ENCODE peak calls at places on chromosomes 12 and 14, in five cellular contexts. One of them, this sample, is unnamed.

GRCh38 chr12:106345739-106346138 is 11.8 kb upstream of the POLR3B start:
- DNase-seq in HepG2: peak; percentile 77
- DNase-seq in SK-N-SH: peak; percentile 25
- DNase-seq in K562: peak; percentile 27
- DNase-seq in GM12878: no peak
- DNase-seq in this sample: peak; percentile 40

GRCh38 chr12:54300732-54301427 is at the start of gene NFE2:
- DNase-seq in GM12878: no peak
- DNase-seq in SK-N-SH: peak; percentile 49
- DNase-seq in K562: peak; percentile 77
- DNase-seq in HepG2: peak; percentile 58
- DNase-seq in this sample: peak; percentile 77

GRCh38 chr14:33376510-33376909 is 437.8 kb downstream of the NPAS3 start:
- DNase-seq in SK-N-SH: no peak
- DNase-seq in HepG2: no peak
- DNase-seq in K562: no peak
- DNase-seq in GM12878: no peak
- DNase-seq in this sample: no peak

GRCh38 chr12:57765698-57766463 is 997 bp downstream of the CYP27B1 start:
- DNase-seq in HepG2: no peak
- DNase-seq in GM12878: no peak
- DNase-seq in K562: no peak
- DNase-seq in SK-N-SH: peak; percentile 46
- DNase-seq in this sample: no peak

GRCh38 chr12:124131671-124132058 is 158.7 kb downstream of the ZNF664 start:
- DNase-seq in HepG2: no peak
- DNase-seq in GM12878: no peak
- DNase-seq in K562: no peak
- DNase-seq in SK-N-SH: no peak
- DNase-seq in this sample: no peak

GRCh38 chr14:68362841-68363240 is 430.0 kb downstream of the ZFP36L1 start:
- DNase-seq in HepG2: no peak
- DNase-seq in SK-N-SH: no peak
- DNase-seq in K562: no peak
- DNase-seq in GM12878: no peak
- DNase-seq in this sample: no peak

GRCh38 chr12:74538491-74539258 is 1.0 kb downstream of the ATXN7L3B start:
- DNase-seq in K562: peak; percentile 13
- DNase-seq in GM12878: no peak
- DNase-seq in HepG2: no peak
- DNase-seq in SK-N-SH: peak; percentile 11
- DNase-seq in this sample: no peak

GRCh38 chr12:104632724-104633181 is 176.0 kb downstream of the CHST11 start:
- DNase-seq in HepG2: no peak
- DNase-seq in SK-N-SH: no peak
- DNase-seq in K562: no peak
- DNase-seq in GM12878: no peak
- DNase-seq in this sample: peak; percentile 67

GRCh38 chr14:21073921-21074320 is 3.8 kb downstream of the ARHGEF40 start:
- DNase-seq in SK-N-SH: no peak
- DNase-seq in GM12878: no peak
- DNase-seq in K562: no peak
- DNase-seq in HepG2: no peak
- DNase-seq in this sample: no peak

GRCh38 chr12:19245656-19246055 is 116.1 kb downstream of the PLEKHA5 start:
- DNase-seq in K562: no peak
- DNase-seq in SK-N-SH: no peak
- DNase-seq in HepG2: no peak
- DNase-seq in GM12878: no peak
- DNase-seq in this sample: no peak

GRCh38 chr14:88934231-88934898 is 109.9 kb downstream of the TTC8 start:
- DNase-seq in HepG2: no peak
- DNase-seq in GM12878: no peak
- DNase-seq in SK-N-SH: no peak
- DNase-seq in K562: no peak
- DNase-seq in this sample: peak; percentile 49

GRCh38 chr12:72273851-72274284 is 1.7 kb downstream of the TRHDE start:
- DNase-seq in K562: no peak
- DNase-seq in HepG2: no peak
- DNase-seq in SK-N-SH: no peak
- DNase-seq in GM12878: no peak
- DNase-seq in this sample: no peak

GRCh38 chr12:42180990-42181611 is 36.4 kb upstream of the GXYLT1 start:
- DNase-seq in SK-N-SH: no peak
- DNase-seq in HepG2: peak; percentile 50
- DNase-seq in K562: no peak
- DNase-seq in GM12878: no peak
- DNase-seq in this sample: peak; percentile 22

GRCh38 chr14:61510736-61511557 is 184.4 kb upstream of the HIF1A start:
- DNase-seq in K562: no peak
- DNase-seq in GM12878: no peak
- DNase-seq in HepG2: no peak
- DNase-seq in SK-N-SH: no peak
- DNase-seq in this sample: no peak

GRCh38 chr14:35390577-35391387 is 13.8 kb downstream of the NFKBIA start:
- DNase-seq in K562: peak; percentile 67
- DNase-seq in HepG2: no peak
- DNase-seq in GM12878: no peak
- DNase-seq in SK-N-SH: no peak
- DNase-seq in this sample: no peak

GRCh38 chr14:68814376-68815287 is 21.8 kb upstream of the ZFP36L1 start:
- DNase-seq in SK-N-SH: peak; percentile 71
- DNase-seq in GM12878: peak; percentile 84
- DNase-seq in K562: peak; percentile 58
- DNase-seq in HepG2: peak; percentile 74
- DNase-seq in this sample: peak; percentile 68

GRCh38 chr14:67765192-67765834 is 51.1 kb downstream of the ZFYVE26 start:
- DNase-seq in GM12878: no peak
- DNase-seq in K562: no peak
- DNase-seq in HepG2: no peak
- DNase-seq in SK-N-SH: no peak
- DNase-seq in this sample: no peak

GRCh38 chr12:56839489-56840442 is 76.6 kb downstream of the HSD17B6 start:
- DNase-seq in GM12878: peak; percentile 2
- DNase-seq in SK-N-SH: peak; percentile 23
- DNase-seq in HepG2: peak; percentile 41
- DNase-seq in K562: peak; percentile 70
- DNase-seq in this sample: peak; percentile 9

GRCh38 chr14:31425905-31426304 is 5.6 kb upstream of the HEATR5A start:
- DNase-seq in HepG2: no peak
- DNase-seq in GM12878: no peak
- DNase-seq in K562: no peak
- DNase-seq in SK-N-SH: no peak
- DNase-seq in this sample: no peak

GRCh38 chr12:62832528-62832927 is 102.4 kb downstream of the PPM1H start:
- DNase-seq in SK-N-SH: no peak
- DNase-seq in HepG2: no peak
- DNase-seq in K562: no peak
- DNase-seq in GM12878: no peak
- DNase-seq in this sample: no peak

GRCh38 chr14:51318777-51319176 is 78.7 kb downstream of the TMX1 start:
- DNase-seq in SK-N-SH: no peak
- DNase-seq in GM12878: no peak
- DNase-seq in K562: no peak
- DNase-seq in HepG2: no peak
- DNase-seq in this sample: no peak
- TF ChIP-seq MXI1 in SK-N-SH: no peak
- TF ChIP-seq MXI1 in GM12878: no peak
- TF ChIP-seq MXI1 in K562: no peak
- TF ChIP-seq MXI1 in HepG2: no peak
- TF ChIP-seq MXI1 in this sample: no peak

GRCh38 chr14:104450811-104451401 is 128.7 kb upstream of the C14orf180 start:
- DNase-seq in HepG2: no peak
- DNase-seq in GM12878: no peak
- DNase-seq in K562: no peak
- DNase-seq in SK-N-SH: no peak
- DNase-seq in this sample: no peak
- TF ChIP-seq MXI1 in HepG2: no peak
- TF ChIP-seq MXI1 in GM12878: no peak
- TF ChIP-seq MXI1 in K562: no peak
- TF ChIP-seq MXI1 in SK-N-SH: no peak
- TF ChIP-seq MXI1 in this sample: no peak

GRCh38 chr14:56094063-56094462 is 24.1 kb upstream of the PELI2 start:
- DNase-seq in SK-N-SH: no peak
- DNase-seq in GM12878: no peak
- DNase-seq in K562: no peak
- DNase-seq in HepG2: no peak
- DNase-seq in this sample: no peak

GRCh38 chr14:56100556-56100955 is 17.7 kb upstream of the PELI2 start:
- DNase-seq in SK-N-SH: no peak
- DNase-seq in GM12878: no peak
- DNase-seq in HepG2: no peak
- DNase-seq in K562: no peak
- DNase-seq in this sample: peak; percentile 53

GRCh38 chr14:56102901-56103409 is 15.3 kb upstream of the PELI2 start:
- DNase-seq in GM12878: no peak
- DNase-seq in HepG2: no peak
- DNase-seq in K562: no peak
- DNase-seq in SK-N-SH: no peak
- DNase-seq in this sample: no peak

GRCh38 chr14:56098021-56098420 is 20.2 kb upstream of the PELI2 start:
- DNase-seq in HepG2: no peak
- DNase-seq in GM12878: no peak
- DNase-seq in SK-N-SH: no peak
- DNase-seq in K562: no peak
- DNase-seq in this sample: no peak

GRCh38 chr14:56099081-56099797 is 19.0 kb upstream of the PELI2 start:
- DNase-seq in HepG2: peak; percentile 3
- DNase-seq in SK-N-SH: no peak
- DNase-seq in GM12878: no peak
- DNase-seq in K562: no peak
- DNase-seq in this sample: no peak
- TF ChIP-seq MXI1 in HepG2: no peak
- TF ChIP-seq MXI1 in SK-N-SH: no peak
- TF ChIP-seq MXI1 in GM12878: no peak
- TF ChIP-seq MXI1 in K562: no peak
- TF ChIP-seq MXI1 in this sample: no peak

GRCh38 chr14:106844608-106845285 is 1318.4 kb downstream of the TMEM121 start:
- DNase-seq in HepG2: peak; percentile 44
- DNase-seq in K562: peak; percentile 4
- DNase-seq in GM12878: no peak
- DNase-seq in SK-N-SH: peak; percentile 58
- DNase-seq in this sample: no peak
- TF ChIP-seq MXI1 in HepG2: peak; percentile 51
- TF ChIP-seq MXI1 in K562: no peak
- TF ChIP-seq MXI1 in GM12878: peak; percentile 63
- TF ChIP-seq MXI1 in SK-N-SH: no peak
- TF ChIP-seq MXI1 in this sample: no peak

DNA sequence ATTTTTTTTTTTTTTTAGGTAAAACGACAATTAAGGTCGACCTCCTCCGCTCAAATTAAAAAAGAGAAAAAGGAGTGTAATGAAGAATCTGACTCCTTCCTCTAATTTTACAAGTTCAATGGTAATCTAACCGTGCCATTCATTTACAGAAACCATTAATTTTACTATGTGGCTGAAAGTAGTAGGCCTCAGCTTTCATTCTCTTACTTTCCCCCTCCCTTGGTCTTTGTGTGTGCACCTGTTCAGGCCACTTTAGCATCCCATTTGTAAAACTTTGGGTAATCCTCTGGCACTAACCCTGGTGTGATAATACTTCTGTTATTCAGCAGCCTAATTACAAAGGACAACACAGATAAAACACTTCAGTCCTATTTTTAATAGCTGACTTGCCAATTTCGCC is 128.1 kb downstream of the ASCL1 start:
- DNase-seq in HepG2: no peak
- DNase-seq in GM12878: no peak
- DNase-seq in K562: no peak
- DNase-seq in SK-N-SH: no peak
- DNase-seq in this sample: no peak
- TF ChIP-seq MXI1 in HepG2: no peak
- TF ChIP-seq MXI1 in GM12878: no peak
- TF ChIP-seq MXI1 in K562: no peak
- TF ChIP-seq MXI1 in SK-N-SH: no peak
- TF ChIP-seq MXI1 in this sample: no peak

This sample was measured in IMR-90.